ENCODE peak calls at places on chromosomes 11 and 22, in nine cellular contexts. C is PC-3, B is IMR-90, W is neural progenitor cell, I is neuronal stem cell, Q is H9, X is fibroblast of lung, J is GM23248, H is SK-N-SH. K is an unnamed sample. For H3K4me1, the result is how much of the 10 kb centered on the place peaks cover.

GRCh38 chr22:23234409-23235161 is 54.3 kb downstream of the BCR start:
- DNase-seq in B (no peak), I (no peak), H (no peak), Q (no peak), W (no peak), J (no peak), C (no peak), X (no peak), K (no peak)

GRCh38 chr11:119368121-119369034 is 13.1 kb downstream of the USP2 start:
- DNase-seq in Q (no peak), B (peak), X (peak), I (no peak), C (peak), W (peak), J (no peak), H (peak), K (no peak)

GRCh38 chr22:30575011-30575671 is 676 bp upstream of the GAL3ST1 start:
- DNase-seq in W (peak), H (peak), J (peak), C (no peak), Q (peak), X (peak), B (peak), I (no peak), K (no peak)

GRCh38 chr11:10778217-10778970 is 27.3 kb downstream of the CTR9 start:
- DNase-seq in J (peak), X (peak), B (peak), W (no peak), Q (no peak), C (no peak), I (no peak), H (peak), K (no peak)

GRCh38 chr22:29314074-29314473 is 1.4 kb downstream of the RASL10A start:
- DNase-seq in J (no peak), X (no peak), W (no peak), Q (no peak), I (no peak), C (no peak), H (no peak), B (no peak), K (no peak)

GRCh38 chr11:34192481-34193401 is 87.3 kb downstream of the NAT10 start:
- DNase-seq in Q (no peak), C (peak), J (peak), H (peak), W (peak), B (peak), I (no peak), X (peak), K (no peak)

GRCh38 chr11:13486926-13487660 is 8.7 kb downstream of the PTH start:
- DNase-seq in B (no peak), I (peak), C (no peak), X (peak), J (peak), Q (peak), H (no peak), W (peak), K (peak)

GRCh38 chr11:57647960-57648776 is 1.5 kb downstream of the YPEL4 start:
- DNase-seq in Q (peak), I (no peak), X (no peak), B (no peak), C (no peak), J (peak), H (peak), W (no peak), K (no peak)

GRCh38 chr22:48004038-48004437 is 1241.6 kb downstream of the TBC1D22A start:
- DNase-seq in J (no peak), W (no peak), B (no peak), X (no peak), I (no peak), C (no peak), H (no peak), Q (no peak), K (no peak)

GRCh38 chr11:12200359-12201015 is 90.1 kb downstream of the MICAL2 start:
- DNase-seq in I (no peak), Q (no peak), W (no peak), C (no peak), B (peak), X (peak), H (peak), J (peak), K (no peak)

GRCh38 chr11:78216571-78217287 is 28.0 kb downstream of the USP35 start:
- DNase-seq in C (peak), X (no peak), W (no peak), I (no peak), Q (no peak), H (no peak), J (peak), B (no peak), K (no peak)

GRCh38 chr11:123431619-123432018 is 1.6 kb downstream of the GRAMD1B start:
- DNase-seq in C (peak), X (no peak), I (no peak), J (peak), Q (no peak), W (no peak), B (peak), H (no peak), K (peak)

GRCh38 chr11:17403977-17404759 is 15.7 kb upstream of the KCNJ11 start:
- DNase-seq in I (no peak), H (no peak), J (peak), Q (no peak), C (no peak), X (no peak), W (no peak), B (no peak), K (no peak)

GRCh38 chr11:117376517-117376916 is 48.9 kb downstream of the CEP164 start:
- DNase-seq in B (no peak), Q (no peak), W (no peak), H (no peak), C (no peak), I (no peak), X (no peak), J (no peak), K (no peak)

GRCh38 chr22:49889071-49889470 is 29.2 kb downstream of the ALG12 start:
- DNase-seq in H (no peak), W (no peak), X (no peak), J (no peak), I (no peak), Q (no peak), B (no peak), C (no peak), K (no peak)

GRCh38 chr11:15826826-15827225 is 529.5 kb downstream of the SOX6 start:
- DNase-seq in C (no peak), Q (peak), I (peak), X (peak), H (peak), W (peak), B (no peak), J (peak), K (peak)

GRCh38 chr11:27468209-27468608 is 4.4 kb downstream of the LGR4 start:
- DNase-seq in Q (no peak), X (peak), H (no peak), J (peak), W (no peak), C (peak), I (no peak), B (peak), K (no peak)

GRCh38 chr11:6608726-6609501 is 3.1 kb downstream of the TAF10 start:
- DNase-seq in C (no peak), I (no peak), J (no peak), B (no peak), W (no peak), H (no peak), X (no peak), Q (peak), K (peak)

GRCh38 chr11:34825670-34826383 is 90.4 kb downstream of the APIP start:
- DNase-seq in Q (no peak), W (no peak), H (no peak), B (no peak), C (peak), X (no peak), J (no peak), I (no peak), K (no peak)

GRCh38 chr22:27154717-27155116 is 497.3 kb downstream of the MIAT start:
- DNase-seq in J (no peak), B (no peak), C (no peak), X (no peak), W (no peak), I (no peak), Q (no peak), H (no peak), K (no peak)

GRCh38 chr11:2725367-2726300 is 25.8 kb upstream of the KCNQ1OT1 start:
- DNase-seq in C (no peak), W (no peak), I (no peak), H (no peak), B (peak), J (peak), Q (no peak), X (peak), K (no peak)

GRCh38 chr11:74097838-74098237 is 73.0 kb downstream of the C2CD3 start:
- DNase-seq in H (no peak), C (no peak), I (no peak), J (no peak), Q (no peak), B (no peak), X (no peak), W (no peak), K (no peak)

GRCh38 chr11:122159861-122160260 is 43.8 kb upstream of the BLID start:
- DNase-seq in H (no peak), B (no peak), Q (no peak), J (no peak), C (no peak), I (no peak), X (no peak), W (no peak), K (no peak)

GRCh38 chr11:95108159-95108611 is 18.5 kb downstream of the ENDOD1 start:
- DNase-seq in C (peak), B (peak), X (peak), H (no peak), I (no peak), J (peak), W (peak), Q (no peak), K (no peak)

GRCh38 chr11:10454902-10455631 is at the start of gene AMPD3:
- DNase-seq in C (peak), X (peak), H (peak), B (peak), W (peak), J (peak), Q (peak), I (no peak), K (no peak)

GRCh38 chr22:47391169-47392053 is 629.0 kb downstream of the TBC1D22A start:
- DNase-seq in J (no peak), Q (no peak), X (no peak), I (no peak), W (no peak), B (no peak), C (no peak), H (no peak), K (no peak)

GRCh38 chr11:90747057-90747456 is 524.2 kb upstream of the CHORDC1 start:
- DNase-seq in C (peak), X (peak), H (no peak), Q (no peak), I (no peak), J (no peak), B (no peak), W (no peak), K (no peak)

GRCh38 chr22:26642465-26643367 is 14.7 kb upstream of the MIAT start:
- DNase-seq in C (no peak), I (no peak), J (no peak), X (no peak), B (no peak), W (peak), Q (peak), H (no peak), K (peak)

GRCh38 chr11:74577624-74578396 is 14.6 kb upstream of the POLD3 start:
- DNase-seq in I (no peak), X (no peak), H (peak), W (no peak), Q (no peak), B (peak), J (peak), C (no peak), K (no peak)

GRCh38 chr11:44611687-44612437 is 46.4 kb downstream of the CD82 start:
- DNase-seq in J (no peak), Q (no peak), I (no peak), B (no peak), X (no peak), C (no peak), W (no peak), H (no peak), K (no peak)

GRCh38 chr11:5441414-5441813 is at the start of gene OR51I1:
- DNase-seq in B (no peak), X (no peak), H (no peak), I (no peak), C (no peak), J (no peak), Q (no peak), W (no peak), K (no peak)

DNA sequence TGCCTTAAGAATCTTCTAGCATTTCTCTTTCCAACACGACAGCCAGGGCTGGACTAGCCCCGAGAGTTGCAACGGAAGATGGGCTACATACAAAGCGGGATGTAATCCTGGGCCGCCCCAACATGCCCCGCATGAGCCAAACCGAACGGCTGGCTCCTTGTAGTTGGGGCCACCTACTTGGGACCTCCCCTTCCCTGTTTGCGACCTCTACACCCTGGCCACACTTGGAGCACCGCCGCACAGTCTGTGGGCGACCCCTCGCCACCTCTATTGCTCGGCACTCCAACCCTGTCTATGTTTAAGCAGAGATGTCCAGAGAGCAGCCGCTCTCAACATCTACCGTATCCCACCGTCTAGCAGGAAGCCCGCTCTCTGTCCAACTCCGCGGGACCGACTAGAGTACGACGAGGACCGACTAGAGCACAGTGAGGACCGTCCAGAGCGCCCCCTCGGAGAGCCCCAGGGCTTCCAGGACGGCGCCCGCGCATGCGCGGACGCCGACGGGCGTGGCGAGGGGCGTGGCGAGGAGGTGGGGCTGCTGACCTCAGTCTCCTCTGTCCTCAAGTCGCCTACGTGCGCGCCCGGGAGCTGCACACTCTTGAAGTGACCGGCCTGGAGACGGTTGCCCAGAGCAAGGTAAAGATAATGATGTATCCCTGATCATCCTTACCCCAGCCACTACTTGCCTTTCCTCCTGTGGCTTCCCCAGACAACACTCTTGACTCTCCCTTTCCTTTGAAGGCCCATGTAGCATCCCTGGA is 32.3 kb downstream of the NEAT1 start:
- DNase-seq in W (peak), C (peak), I (peak), J (peak), Q (peak), X (peak), B (peak), H (peak), K (peak)
- H2AFZ ChIP-seq in W (peak), C (peak), I (no peak), J (no peak), Q (no peak), X (no peak), B (peak), H (no peak), K (peak)

GRCh38 chr11:86152006-86152862 is 83.3 kb upstream of the PICALM start:
- DNase-seq in I (no peak), H (no peak), B (peak), J (peak), X (no peak), Q (no peak), W (no peak), C (peak), K (peak)
- H3K9ac ChIP-seq in I (no peak), H (peak), B (no peak), J (peak), X (no peak), Q (no peak), W (no peak), C (no peak), K (no peak)

DNA sequence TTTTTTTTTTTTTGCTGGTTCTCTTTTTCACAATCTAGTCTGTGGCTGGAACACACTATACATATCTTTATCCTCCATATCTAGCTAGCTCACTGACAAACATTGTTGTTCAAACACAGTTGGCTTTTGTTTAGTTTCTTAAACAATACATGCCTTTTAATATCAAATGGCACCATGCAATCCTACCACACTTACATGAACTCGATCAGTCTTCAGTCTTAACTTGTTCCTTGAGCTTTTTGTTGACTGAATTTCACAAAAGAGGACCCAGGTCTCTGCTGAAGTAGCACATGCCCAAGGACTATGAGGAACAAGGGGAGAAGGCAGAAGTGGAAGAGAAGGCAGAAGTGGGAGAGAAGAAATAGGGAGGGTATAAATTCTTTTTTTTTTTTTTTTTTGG is 25.5 kb downstream of the TMEM123 start:
- DNase-seq in X (no peak), Q (no peak), J (no peak), C (no peak), I (no peak), W (no peak), B (no peak), H (no peak), K (no peak)
- H3K4me1 ChIP-seq in X (under half), Q (under half), J (under half), C (under half), I (under half), W (under half), B (under half), H (under half), K (under half)

DNA sequence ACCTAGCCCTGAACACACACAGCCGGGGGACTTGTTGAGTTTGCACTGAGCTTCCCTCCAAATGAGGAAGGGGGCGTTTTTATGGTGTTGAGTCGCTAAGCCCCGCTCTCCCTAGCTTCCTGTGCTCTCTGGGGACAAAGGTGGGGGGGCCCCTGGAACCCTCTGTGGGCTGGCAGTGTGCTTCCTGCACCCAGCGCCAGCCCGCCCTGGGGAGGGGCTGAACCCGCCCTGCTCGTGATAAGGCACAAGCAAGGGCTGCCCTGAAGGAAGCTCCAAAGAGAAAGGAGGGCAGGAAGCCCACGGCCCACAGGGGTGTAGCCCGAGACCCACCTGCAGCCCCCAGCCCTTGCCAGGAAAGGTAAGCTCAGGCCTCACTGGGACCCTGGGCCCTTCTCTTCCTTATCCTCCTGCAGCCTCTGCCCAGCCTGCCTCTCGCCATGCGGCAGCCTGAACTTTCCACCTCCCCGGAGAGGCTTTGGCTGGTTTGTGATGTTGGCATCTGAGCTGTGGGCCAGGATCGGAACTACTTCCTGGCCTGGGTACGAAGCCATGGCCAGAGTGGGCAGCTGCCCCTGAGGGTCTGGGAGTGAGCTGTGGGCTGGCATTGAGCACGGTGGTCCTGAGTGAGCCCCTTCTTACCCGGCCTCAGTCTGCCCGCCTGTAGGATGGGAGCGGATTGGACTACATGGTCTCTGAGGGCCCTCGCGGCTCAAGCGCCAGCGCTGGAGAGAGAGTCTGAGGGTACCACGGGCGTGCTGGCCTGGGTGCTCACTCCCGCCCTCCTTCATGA is at the start of gene FERMT3:
- DNase-seq in X (no peak), B (no peak), H (peak), Q (no peak), J (no peak), I (no peak), C (no peak), W (no peak), K (peak)
- H2AFZ ChIP-seq in X (no peak), B (peak), H (peak), Q (no peak), J (peak), I (peak), C (no peak), W (no peak), K (peak)

DNA sequence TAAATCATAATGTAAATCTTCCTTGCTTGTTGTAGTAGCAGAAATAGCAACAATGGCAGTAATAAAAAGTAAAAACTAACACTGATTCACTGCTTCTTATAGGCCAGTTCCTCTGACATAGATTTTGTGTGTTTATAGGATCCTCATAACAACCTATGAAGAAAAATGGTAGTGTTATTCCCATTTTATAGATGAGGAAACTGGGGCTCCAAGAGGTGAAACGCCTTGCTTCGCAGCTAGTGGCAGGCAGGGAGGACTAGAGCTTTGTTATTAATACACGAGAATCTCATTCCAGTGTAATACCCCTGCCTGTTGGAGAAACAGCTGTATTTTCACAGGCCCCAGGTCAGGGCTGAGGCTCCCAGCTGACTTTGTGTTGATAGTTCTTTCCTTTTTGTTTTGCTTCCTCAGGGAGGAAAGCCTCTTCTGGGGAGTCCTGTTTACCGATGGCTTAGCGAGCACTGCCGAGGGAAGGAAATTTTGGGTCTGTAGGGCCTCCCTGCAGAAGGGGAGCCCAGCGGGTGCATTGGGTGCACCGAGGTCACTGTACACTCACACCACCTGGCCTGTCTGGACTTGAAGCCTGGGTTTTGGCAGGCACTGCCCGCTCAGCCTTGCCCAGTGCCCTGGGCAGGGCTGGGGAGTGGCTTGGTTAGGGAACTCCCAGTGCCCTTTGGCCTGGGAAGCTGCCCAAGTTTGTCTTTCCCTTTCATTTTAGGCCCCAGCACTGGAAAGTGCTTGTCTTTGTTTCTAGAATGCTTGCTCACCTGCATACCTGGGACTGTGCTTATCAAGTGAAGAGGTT is 13.5 kb downstream of the KIAA1671 start:
- DNase-seq in W (no peak), H (no peak), J (no peak), I (no peak), C (peak), Q (no peak), B (no peak), X (no peak), K (no peak)
- H3K9ac ChIP-seq in W (no peak), H (no peak), J (no peak), I (no peak), C (peak), Q (no peak), B (no peak), X (no peak), K (no peak)

GRCh38 chr11:65492637-65493366 is 6.0 kb upstream of the MALAT1 start:
- DNase-seq in B (peak), I (no peak), C (no peak), J (peak), Q (no peak), W (no peak), X (peak), H (no peak), K (no peak)

GRCh38 chr11:65489706-65490310 is 9.0 kb upstream of the MALAT1 start:
- DNase-seq in B (no peak), J (peak), I (no peak), W (peak), C (no peak), Q (peak), X (peak), H (no peak), K (no peak)

GRCh38 chr11:65491614-65492386 is 7.0 kb upstream of the MALAT1 start:
- DNase-seq in H (no peak), X (peak), W (peak), I (no peak), Q (peak), J (peak), B (peak), C (peak), K (no peak)

GRCh38 chr11:65492387-65492636 is 6.5 kb upstream of the MALAT1 start:
- DNase-seq in I (no peak), X (no peak), H (no peak), B (no peak), J (no peak), W (no peak), C (no peak), Q (no peak), K (no peak)

GRCh38 chr11:65491163-65491465 is 7.7 kb upstream of the MALAT1 start:
- DNase-seq in B (no peak), H (no peak), X (no peak), Q (no peak), J (peak), W (no peak), I (no peak), C (no peak), K (no peak)
- H3K4me1 ChIP-seq in B (half or more), H (half or more), X (half or more), Q (under half), J (half or more), W (half or more), I (half or more), C (half or more), K (under half)